ENCODE peak calls at places on chromosomes 2 and 18, in six cellular contexts. J, P, O, K, T and L are unnamed samples.

GRCh38 chr18:12946549-12947354 is 1.1 kb upstream of the SEH1L start:
- DNase-seq in J (peak), P (no peak), O (peak), K (peak), T (no peak), L (peak)

GRCh38 chr2:132733119-132733518 is 63.1 kb upstream of the LYPD1 start:
- DNase-seq in J (no peak), P (no peak), O (no peak), K (no peak), T (no peak), L (no peak)

GRCh38 chr2:60745761-60746160 is 10.3 kb upstream of the PAPOLG start:
- DNase-seq in J (no peak), P (no peak), O (no peak), K (no peak), T (no peak), L (no peak)

GRCh38 chr18:34840416-34840815 is 130.3 kb downstream of the DTNA start:
- DNase-seq in J (no peak), P (no peak), O (no peak), K (no peak), T (no peak), L (no peak)

GRCh38 chr18:38872342-38872741 is 1306.7 kb upstream of the CELF4 start:
- DNase-seq in J (no peak), P (no peak), O (no peak), K (no peak), T (no peak), L (no peak)

GRCh38 chr2:233288663-233289062 is 19.0 kb upstream of the SAG start:
- DNase-seq in J (no peak), P (no peak), O (no peak), K (no peak), T (no peak), L (no peak)

GRCh38 chr2:12010059-12010458 is 263.6 kb downstream of the LPIN1 start:
- DNase-seq in J (no peak), P (no peak), O (no peak), K (no peak), T (no peak), L (no peak)

GRCh38 chr2:134411828-134412638 is 158.2 kb downstream of the MGAT5 start:
- DNase-seq in J (peak), P (no peak), O (peak), K (peak), T (peak), L (peak)

GRCh38 chr2:12721571-12722444 is 5.1 kb downstream of the TRIB2 start:
- DNase-seq in J (no peak), P (no peak), O (peak), K (no peak), T (no peak), L (no peak)

GRCh38 chr2:183227191-183227590 is 102.9 kb downstream of the NUP35 start:
- DNase-seq in J (no peak), P (no peak), O (no peak), K (no peak), T (no peak), L (no peak)

GRCh38 chr2:96241227-96241626 is 24.6 kb downstream of the TMEM127 start:
- DNase-seq in J (peak), P (no peak), O (no peak), K (no peak), T (no peak), L (no peak)

GRCh38 chr2:104033399-104033798 is 820.5 kb upstream of the POU3F3 start:
- DNase-seq in J (peak), P (no peak), O (no peak), K (no peak), T (no peak), L (peak)

GRCh38 chr2:75483878-75484277 is 76.9 kb downstream of the EVA1A start:
- DNase-seq in J (no peak), P (no peak), O (no peak), K (no peak), T (no peak), L (no peak)

GRCh38 chr2:239593455-239593854 is 192.6 kb upstream of the HDAC4 start:
- DNase-seq in J (no peak), P (no peak), O (no peak), K (no peak), T (no peak), L (no peak)

GRCh38 chr2:227703961-227704360 is 13.9 kb downstream of the SLC19A3 start:
- DNase-seq in J (no peak), P (no peak), O (peak), K (no peak), T (no peak), L (peak)

GRCh38 chr2:167480232-167480985 is 592.1 kb downstream of the XIRP2 start:
- DNase-seq in J (peak), P (no peak), O (no peak), K (no peak), T (no peak), L (peak)

GRCh38 chr2:160968183-160968582 is 192.0 kb upstream of the TANK start:
- DNase-seq in J (no peak), P (no peak), O (peak), K (no peak), T (no peak), L (no peak)

GRCh38 chr18:68837665-68838390 is 39.9 kb downstream of the CCDC102B start:
- DNase-seq in J (no peak), P (no peak), O (peak), K (no peak), T (no peak), L (no peak)

GRCh38 chr18:78728301-78729098 is 251.1 kb upstream of the SALL3 start:
- DNase-seq in J (no peak), P (no peak), O (no peak), K (no peak), T (no peak), L (no peak)

GRCh38 chr2:190648289-190649034 is 421 bp upstream of the NAB1 start:
- DNase-seq in J (peak), P (peak), O (peak), K (peak), T (peak), L (peak)

GRCh38 chr2:11738589-11739436 is 7.6 kb upstream of the LPIN1 start:
- DNase-seq in J (peak), P (no peak), O (peak), K (peak), T (no peak), L (peak)

GRCh38 chr2:1539441-1539840 is 126.2 kb downstream of the TPO start:
- DNase-seq in J (no peak), P (no peak), O (no peak), K (no peak), T (no peak), L (no peak)

GRCh38 chr2:121242175-121242875 is 42.7 kb downstream of the TFCP2L1 start:
- DNase-seq in J (no peak), P (no peak), O (no peak), K (no peak), T (no peak), L (no peak)